ENCODE peak calls at places on chromosomes 7 and 10, in ten cellular contexts. One of them, this sample, is unnamed.
A peak's percentile ranks its signal among the peaks of the same experiment; 100 is the strongest.

GRCh38 chr7:139889186-139889871 is 60.3 kb downstream of the TBXAS1 start:
- DNase-seq in heart right ventricle: no peak
- DNase-seq in naive thymus-derived CD4-positive, alpha-beta T cell: no peak
- DNase-seq in aorta: no peak
- DNase-seq in psoas muscle: no peak
- DNase-seq in adrenal gland: no peak
- DNase-seq in thoracic aorta: no peak
- DNase-seq in mesenchymal stem cell: no peak
- DNase-seq in left lung: no peak
- DNase-seq in cardiac muscle cell: no peak
- DNase-seq in this sample: no peak

GRCh38 chr10:96295475-96295874 is 8.8 kb upstream of the DNTT start:
- DNase-seq in thoracic aorta: no peak
- DNase-seq in heart right ventricle: no peak
- DNase-seq in left lung: no peak
- DNase-seq in naive thymus-derived CD4-positive, alpha-beta T cell: no peak
- DNase-seq in psoas muscle: no peak
- DNase-seq in adrenal gland: no peak
- DNase-seq in aorta: no peak
- DNase-seq in mesenchymal stem cell: no peak
- DNase-seq in cardiac muscle cell: no peak
- DNase-seq in this sample: no peak

GRCh38 chr10:59175538-59176240 is 754 bp upstream of the PHYHIPL start:
- DNase-seq in mesenchymal stem cell: no peak
- DNase-seq in naive thymus-derived CD4-positive, alpha-beta T cell: no peak
- DNase-seq in thoracic aorta: no peak
- DNase-seq in psoas muscle: peak; percentile 32
- DNase-seq in aorta: no peak
- DNase-seq in heart right ventricle: no peak
- DNase-seq in cardiac muscle cell: no peak
- DNase-seq in adrenal gland: no peak
- DNase-seq in left lung: peak; percentile 24
- DNase-seq in this sample: no peak

GRCh38 chr7:27151945-27152815 is at the start of gene HOXA3:
- DNase-seq in thoracic aorta: no peak
- DNase-seq in psoas muscle: peak; percentile 83
- DNase-seq in left lung: peak; percentile 67
- DNase-seq in cardiac muscle cell: no peak
- DNase-seq in naive thymus-derived CD4-positive, alpha-beta T cell: no peak
- DNase-seq in adrenal gland: peak; percentile 48
- DNase-seq in aorta: no peak
- DNase-seq in heart right ventricle: no peak
- DNase-seq in mesenchymal stem cell: peak; percentile 50
- DNase-seq in this sample: peak; percentile 90

GRCh38 chr7:106248616-106249015 is 36.2 kb downstream of the NAMPT start:
- DNase-seq in left lung: no peak
- DNase-seq in heart right ventricle: no peak
- DNase-seq in mesenchymal stem cell: peak; percentile 30
- DNase-seq in aorta: no peak
- DNase-seq in thoracic aorta: no peak
- DNase-seq in adrenal gland: no peak
- DNase-seq in psoas muscle: no peak
- DNase-seq in naive thymus-derived CD4-positive, alpha-beta T cell: no peak
- DNase-seq in cardiac muscle cell: no peak
- DNase-seq in this sample: no peak

GRCh38 chr10:44993922-44994751 is 6.6 kb upstream of the ZNF22 start:
- DNase-seq in heart right ventricle: no peak
- DNase-seq in aorta: peak; percentile 33
- DNase-seq in left lung: no peak
- DNase-seq in mesenchymal stem cell: peak; percentile 37
- DNase-seq in thoracic aorta: no peak
- DNase-seq in adrenal gland: no peak
- DNase-seq in psoas muscle: no peak
- DNase-seq in cardiac muscle cell: peak; percentile 81
- DNase-seq in naive thymus-derived CD4-positive, alpha-beta T cell: no peak
- DNase-seq in this sample: no peak

GRCh38 chr10:30186371-30186875 is 127.0 kb upstream of the JCAD start:
- DNase-seq in naive thymus-derived CD4-positive, alpha-beta T cell: no peak
- DNase-seq in adrenal gland: peak; percentile 29
- DNase-seq in psoas muscle: no peak
- DNase-seq in aorta: no peak
- DNase-seq in heart right ventricle: no peak
- DNase-seq in thoracic aorta: no peak
- DNase-seq in mesenchymal stem cell: peak; percentile 59
- DNase-seq in cardiac muscle cell: no peak
- DNase-seq in left lung: no peak
- DNase-seq in this sample: no peak

GRCh38 chr7:30717181-30717580 is 34.8 kb upstream of the INMT start:
- DNase-seq in adrenal gland: no peak
- DNase-seq in mesenchymal stem cell: peak; percentile 64
- DNase-seq in psoas muscle: no peak
- DNase-seq in heart right ventricle: no peak
- DNase-seq in thoracic aorta: no peak
- DNase-seq in naive thymus-derived CD4-positive, alpha-beta T cell: no peak
- DNase-seq in left lung: no peak
- DNase-seq in cardiac muscle cell: peak; percentile 12
- DNase-seq in aorta: no peak
- DNase-seq in this sample: no peak

GRCh38 chr7:89655946-89656345 is 498.3 kb upstream of the STEAP1 start:
- DNase-seq in aorta: no peak
- DNase-seq in thoracic aorta: no peak
- DNase-seq in left lung: no peak
- DNase-seq in naive thymus-derived CD4-positive, alpha-beta T cell: no peak
- DNase-seq in mesenchymal stem cell: no peak
- DNase-seq in adrenal gland: no peak
- DNase-seq in heart right ventricle: no peak
- DNase-seq in cardiac muscle cell: no peak
- DNase-seq in psoas muscle: no peak
- DNase-seq in this sample: no peak

GRCh38 chr10:132850246-132850645 is 64.3 kb upstream of the NKX6-2 start:
- DNase-seq in naive thymus-derived CD4-positive, alpha-beta T cell: no peak
- DNase-seq in adrenal gland: peak; percentile 1
- DNase-seq in cardiac muscle cell: no peak
- DNase-seq in psoas muscle: peak; percentile 35
- DNase-seq in heart right ventricle: no peak
- DNase-seq in left lung: peak; percentile 70
- DNase-seq in aorta: peak; percentile 24
- DNase-seq in thoracic aorta: no peak
- DNase-seq in mesenchymal stem cell: no peak
- DNase-seq in this sample: no peak

GRCh38 chr7:31724696-31725095 is 37.7 kb downstream of the PPP1R17 start:
- DNase-seq in adrenal gland: no peak
- DNase-seq in naive thymus-derived CD4-positive, alpha-beta T cell: no peak
- DNase-seq in left lung: no peak
- DNase-seq in thoracic aorta: no peak
- DNase-seq in aorta: no peak
- DNase-seq in heart right ventricle: no peak
- DNase-seq in cardiac muscle cell: peak; percentile 34
- DNase-seq in psoas muscle: no peak
- DNase-seq in mesenchymal stem cell: no peak
- DNase-seq in this sample: no peak

GRCh38 chr10:23742368-23742767 is 303.5 kb downstream of the OTUD1 start:
- DNase-seq in psoas muscle: no peak
- DNase-seq in left lung: no peak
- DNase-seq in aorta: no peak
- DNase-seq in mesenchymal stem cell: no peak
- DNase-seq in adrenal gland: no peak
- DNase-seq in naive thymus-derived CD4-positive, alpha-beta T cell: no peak
- DNase-seq in heart right ventricle: no peak
- DNase-seq in cardiac muscle cell: no peak
- DNase-seq in thoracic aorta: no peak
- DNase-seq in this sample: no peak

GRCh38 chr10:110376021-110376773 is 71.5 kb upstream of the SMNDC1 start:
- DNase-seq in mesenchymal stem cell: peak; percentile 47
- DNase-seq in left lung: no peak
- DNase-seq in aorta: peak; percentile 49
- DNase-seq in heart right ventricle: peak; percentile 53
- DNase-seq in naive thymus-derived CD4-positive, alpha-beta T cell: no peak
- DNase-seq in adrenal gland: peak; percentile 79
- DNase-seq in cardiac muscle cell: no peak
- DNase-seq in thoracic aorta: no peak
- DNase-seq in psoas muscle: no peak
- DNase-seq in this sample: no peak

GRCh38 chr7:6251653-6252052 is 20.8 kb downstream of the CYTH3 start:
- DNase-seq in adrenal gland: no peak
- DNase-seq in psoas muscle: no peak
- DNase-seq in mesenchymal stem cell: no peak
- DNase-seq in left lung: no peak
- DNase-seq in thoracic aorta: no peak
- DNase-seq in heart right ventricle: no peak
- DNase-seq in aorta: no peak
- DNase-seq in cardiac muscle cell: no peak
- DNase-seq in naive thymus-derived CD4-positive, alpha-beta T cell: no peak
- DNase-seq in this sample: no peak
- H3K4me1 ChIP-seq in adrenal gland: no peaks in the 10 kb centered on the region
- H3K4me1 ChIP-seq in psoas muscle: peaks cover 59% of the 10 kb centered on the region
- H3K4me1 ChIP-seq in mesenchymal stem cell: peaks cover 3% of the 10 kb centered on the region
- H3K4me1 ChIP-seq in left lung: peaks cover 8% of the 10 kb centered on the region
- H3K4me1 ChIP-seq in thoracic aorta: peaks cover 78% of the 10 kb centered on the region
- H3K4me1 ChIP-seq in heart right ventricle: peaks cover 72% of the 10 kb centered on the region
- H3K4me1 ChIP-seq in aorta: peaks cover 7% of the 10 kb centered on the region
- H3K4me1 ChIP-seq in cardiac muscle cell: peaks cover 42% of the 10 kb centered on the region
- H3K4me1 ChIP-seq in naive thymus-derived CD4-positive, alpha-beta T cell: no peaks in the 10 kb centered on the region
- H3K4me1 ChIP-seq in this sample: peaks cover 89% of the 10 kb centered on the region

GRCh38 chr10:74008212-74008731 is 10.4 kb downstream of the VCL start:
- DNase-seq in mesenchymal stem cell: peak; percentile 37
- DNase-seq in cardiac muscle cell: peak; percentile 78
- DNase-seq in psoas muscle: no peak
- DNase-seq in naive thymus-derived CD4-positive, alpha-beta T cell: no peak
- DNase-seq in thoracic aorta: no peak
- DNase-seq in adrenal gland: no peak
- DNase-seq in left lung: no peak
- DNase-seq in aorta: no peak
- DNase-seq in heart right ventricle: no peak
- DNase-seq in this sample: no peak
- H3K4me1 ChIP-seq in mesenchymal stem cell: peaks cover 13% of the 10 kb centered on the region
- H3K4me1 ChIP-seq in cardiac muscle cell: peaks cover 30% of the 10 kb centered on the region
- H3K4me1 ChIP-seq in psoas muscle: peaks cover 78% of the 10 kb centered on the region
- H3K4me1 ChIP-seq in naive thymus-derived CD4-positive, alpha-beta T cell: peaks cover 16% of the 10 kb centered on the region
- H3K4me1 ChIP-seq in thoracic aorta: peaks cover 94% of the 10 kb centered on the region
- H3K4me1 ChIP-seq in adrenal gland: peaks cover 5% of the 10 kb centered on the region
- H3K4me1 ChIP-seq in left lung: peaks cover 25% of the 10 kb centered on the region
- H3K4me1 ChIP-seq in aorta: peaks cover 8% of the 10 kb centered on the region
- H3K4me1 ChIP-seq in heart right ventricle: peaks cover 49% of the 10 kb centered on the region
- H3K4me1 ChIP-seq in this sample: peaks cover 64% of the 10 kb centered on the region

GRCh38 chr7:156461881-156462665 is 178.5 kb upstream of the RNF32 start:
- DNase-seq in naive thymus-derived CD4-positive, alpha-beta T cell: no peak
- DNase-seq in thoracic aorta: no peak
- DNase-seq in mesenchymal stem cell: no peak
- DNase-seq in aorta: no peak
- DNase-seq in adrenal gland: no peak
- DNase-seq in heart right ventricle: no peak
- DNase-seq in left lung: no peak
- DNase-seq in psoas muscle: no peak
- DNase-seq in cardiac muscle cell: no peak
- DNase-seq in this sample: no peak

GRCh38 chr7:156466262-156466661 is 174.3 kb upstream of the RNF32 start:
- DNase-seq in cardiac muscle cell: no peak
- DNase-seq in heart right ventricle: no peak
- DNase-seq in adrenal gland: no peak
- DNase-seq in mesenchymal stem cell: no peak
- DNase-seq in psoas muscle: no peak
- DNase-seq in left lung: no peak
- DNase-seq in thoracic aorta: no peak
- DNase-seq in naive thymus-derived CD4-positive, alpha-beta T cell: no peak
- DNase-seq in aorta: no peak
- DNase-seq in this sample: no peak

GRCh38 chr7:156463280-156463679 is 177.3 kb upstream of the RNF32 start:
- DNase-seq in cardiac muscle cell: no peak
- DNase-seq in left lung: no peak
- DNase-seq in psoas muscle: no peak
- DNase-seq in naive thymus-derived CD4-positive, alpha-beta T cell: no peak
- DNase-seq in thoracic aorta: no peak
- DNase-seq in adrenal gland: no peak
- DNase-seq in mesenchymal stem cell: no peak
- DNase-seq in heart right ventricle: no peak
- DNase-seq in aorta: no peak
- DNase-seq in this sample: no peak

GRCh38 chr7:156465186-156465585 is 175.4 kb upstream of the RNF32 start:
- DNase-seq in psoas muscle: no peak
- DNase-seq in mesenchymal stem cell: no peak
- DNase-seq in adrenal gland: no peak
- DNase-seq in naive thymus-derived CD4-positive, alpha-beta T cell: no peak
- DNase-seq in thoracic aorta: no peak
- DNase-seq in heart right ventricle: no peak
- DNase-seq in left lung: no peak
- DNase-seq in aorta: no peak
- DNase-seq in cardiac muscle cell: no peak
- DNase-seq in this sample: no peak

GRCh38 chr7:156464339-156464738 is 176.2 kb upstream of the RNF32 start:
- DNase-seq in naive thymus-derived CD4-positive, alpha-beta T cell: no peak
- DNase-seq in adrenal gland: no peak
- DNase-seq in cardiac muscle cell: no peak
- DNase-seq in psoas muscle: no peak
- DNase-seq in left lung: no peak
- DNase-seq in aorta: no peak
- DNase-seq in mesenchymal stem cell: no peak
- DNase-seq in thoracic aorta: no peak
- DNase-seq in heart right ventricle: no peak
- DNase-seq in this sample: no peak
- H3K4me1 ChIP-seq in naive thymus-derived CD4-positive, alpha-beta T cell: no peaks in the 10 kb centered on the region
- H3K4me1 ChIP-seq in adrenal gland: no peaks in the 10 kb centered on the region
- H3K4me1 ChIP-seq in cardiac muscle cell: no peaks in the 10 kb centered on the region
- H3K4me1 ChIP-seq in psoas muscle: no peaks in the 10 kb centered on the region
- H3K4me1 ChIP-seq in left lung: no peaks in the 10 kb centered on the region
- H3K4me1 ChIP-seq in aorta: no peaks in the 10 kb centered on the region
- H3K4me1 ChIP-seq in mesenchymal stem cell: no peaks in the 10 kb centered on the region
- H3K4me1 ChIP-seq in thoracic aorta: no peaks in the 10 kb centered on the region
- H3K4me1 ChIP-seq in heart right ventricle: no peaks in the 10 kb centered on the region
- H3K4me1 ChIP-seq in this sample: no peaks in the 10 kb centered on the region

GRCh38 chr7:121433775-121434174 is 37.7 kb upstream of the FAM3C start:
- DNase-seq in adrenal gland: no peak
- DNase-seq in cardiac muscle cell: no peak
- DNase-seq in naive thymus-derived CD4-positive, alpha-beta T cell: no peak
- DNase-seq in mesenchymal stem cell: no peak
- DNase-seq in thoracic aorta: no peak
- DNase-seq in aorta: no peak
- DNase-seq in left lung: no peak
- DNase-seq in heart right ventricle: no peak
- DNase-seq in psoas muscle: no peak
- DNase-seq in this sample: no peak

GRCh38 chr7:121431996-121432395 is 35.9 kb upstream of the FAM3C start:
- DNase-seq in psoas muscle: no peak
- DNase-seq in thoracic aorta: no peak
- DNase-seq in left lung: no peak
- DNase-seq in cardiac muscle cell: no peak
- DNase-seq in aorta: no peak
- DNase-seq in mesenchymal stem cell: no peak
- DNase-seq in heart right ventricle: no peak
- DNase-seq in adrenal gland: no peak
- DNase-seq in naive thymus-derived CD4-positive, alpha-beta T cell: no peak
- DNase-seq in this sample: no peak

GRCh38 chr7:121429803-121430202 is 33.7 kb upstream of the FAM3C start:
- DNase-seq in left lung: no peak
- DNase-seq in psoas muscle: no peak
- DNase-seq in heart right ventricle: no peak
- DNase-seq in aorta: no peak
- DNase-seq in mesenchymal stem cell: no peak
- DNase-seq in thoracic aorta: no peak
- DNase-seq in naive thymus-derived CD4-positive, alpha-beta T cell: no peak
- DNase-seq in cardiac muscle cell: no peak
- DNase-seq in adrenal gland: no peak
- DNase-seq in this sample: no peak

GRCh38 chr7:121430558-121430957 is 34.5 kb upstream of the FAM3C start:
- DNase-seq in mesenchymal stem cell: no peak
- DNase-seq in naive thymus-derived CD4-positive, alpha-beta T cell: no peak
- DNase-seq in psoas muscle: no peak
- DNase-seq in heart right ventricle: no peak
- DNase-seq in adrenal gland: no peak
- DNase-seq in thoracic aorta: no peak
- DNase-seq in aorta: no peak
- DNase-seq in left lung: no peak
- DNase-seq in cardiac muscle cell: no peak
- DNase-seq in this sample: no peak

GRCh38 chr7:121431389-121431788 is 35.3 kb upstream of the FAM3C start:
- DNase-seq in psoas muscle: no peak
- DNase-seq in adrenal gland: no peak
- DNase-seq in heart right ventricle: no peak
- DNase-seq in naive thymus-derived CD4-positive, alpha-beta T cell: no peak
- DNase-seq in mesenchymal stem cell: no peak
- DNase-seq in thoracic aorta: no peak
- DNase-seq in left lung: no peak
- DNase-seq in cardiac muscle cell: no peak
- DNase-seq in aorta: no peak
- DNase-seq in this sample: no peak
- H3K4me1 ChIP-seq in psoas muscle: no peaks in the 10 kb centered on the region
- H3K4me1 ChIP-seq in adrenal gland: no peaks in the 10 kb centered on the region
- H3K4me1 ChIP-seq in heart right ventricle: no peaks in the 10 kb centered on the region
- H3K4me1 ChIP-seq in naive thymus-derived CD4-positive, alpha-beta T cell: no peaks in the 10 kb centered on the region
- H3K4me1 ChIP-seq in mesenchymal stem cell: no peaks in the 10 kb centered on the region
- H3K4me1 ChIP-seq in thoracic aorta: no peaks in the 10 kb centered on the region
- H3K4me1 ChIP-seq in left lung: no peaks in the 10 kb centered on the region
- H3K4me1 ChIP-seq in cardiac muscle cell: no peaks in the 10 kb centered on the region
- H3K4me1 ChIP-seq in aorta: no peaks in the 10 kb centered on the region
- H3K4me1 ChIP-seq in this sample: no peaks in the 10 kb centered on the region

This sample was measured in tibial artery.